ENCODE peak calls at places on chromosomes 12 and 14, in six cellular contexts. N, V, R, I, Z and C are unnamed samples.

GRCh38 chr12:128727999-128728398 is 95.8 kb downstream of the SLC15A4 start:
- DNase-seq in V (no peak), N (no peak), R (no peak), I (peak; percentile 53), Z (no peak), C (no peak)

GRCh38 chr14:69539631-69540410 is 34.9 kb downstream of the CCDC177 start:
- DNase-seq in N (no peak), I (no peak), Z (peak; percentile 55), V (no peak), R (peak; percentile 66), C (peak; percentile 81)

GRCh38 chr12:90102957-90103652 is 394.5 kb upstream of the ATP2B1 start:
- DNase-seq in N (peak; percentile 19), I (peak; percentile 45), Z (no peak), R (peak; percentile 40), V (no peak), C (no peak)

GRCh38 chr12:96503971-96504370 is 14.6 kb downstream of the CFAP54 start:
- DNase-seq in Z (no peak), V (no peak), N (no peak), I (no peak), R (no peak), C (no peak)

GRCh38 chr14:21098892-21099595 is 589 bp upstream of the ZNF219 start:
- DNase-seq in N (peak; percentile 46), I (no peak), Z (no peak), R (no peak), V (no peak), C (no peak)

GRCh38 chr14:75906680-75907280 is 75.0 kb downstream of the TGFB3 start:
- DNase-seq in N (peak; percentile 39), R (peak; percentile 64), Z (peak; percentile 67), I (peak; percentile 83), V (peak; percentile 82), C (no peak)

GRCh38 chr14:82667006-82667405 is 1133.4 kb upstream of the SEL1L start:
- DNase-seq in V (no peak), N (no peak), Z (no peak), I (no peak), R (no peak), C (no peak)

GRCh38 chr12:12141000-12141399 is 70.3 kb downstream of the BCL2L14 start:
- DNase-seq in R (no peak), I (no peak), V (no peak), Z (no peak), N (no peak), C (no peak)

GRCh38 chr12:55966408-55967281 is at the start of gene CDK2:
- DNase-seq in R (peak; percentile 68), I (peak; percentile 96), N (peak; percentile 95), Z (peak; percentile 96), V (peak; percentile 97), C (peak; percentile 72)

GRCh38 chr12:57609091-57609780 is 2.0 kb upstream of the ARHGEF25 start:
- DNase-seq in N (no peak), V (peak; percentile 38), R (no peak), Z (no peak), I (no peak), C (no peak)

GRCh38 chr14:55780156-55780946 is 200.3 kb downstream of the KTN1 start:
- DNase-seq in R (peak; percentile 91), V (peak; percentile 47), I (peak; percentile 74), N (no peak), Z (peak; percentile 48), C (no peak)

GRCh38 chr12:65123435-65124063 is 2.4 kb upstream of the WIF1 start:
- DNase-seq in N (peak; percentile 15), R (no peak), Z (no peak), V (no peak), I (peak; percentile 80), C (no peak)
- TF ChIP-seq CTCF in N (peak; percentile 78), R (peak; percentile 90), Z (peak; percentile 41), V (peak; percentile 26), I (peak; percentile 77), C (peak; percentile 78)

GRCh38 chr14:77653473-77653872 is 37.0 kb upstream of the SPTLC2 start:
- DNase-seq in Z (no peak), R (no peak), I (no peak), V (no peak), N (peak; percentile 45), C (no peak)
- TF ChIP-seq CTCF in Z (no peak), R (peak; percentile 22), I (no peak), V (no peak), N (peak; percentile 37), C (peak; percentile 64)

GRCh38 chr12:1517007-1517406 is 77.4 kb downstream of the FBXL14 start:
- DNase-seq in V (no peak), I (no peak), N (peak; percentile 58), Z (no peak), R (peak; percentile 77), C (no peak)
- TF ChIP-seq CTCF in V (no peak), I (peak; percentile 17), N (peak; percentile 54), Z (no peak), R (peak; percentile 51), C (no peak)

DNA sequence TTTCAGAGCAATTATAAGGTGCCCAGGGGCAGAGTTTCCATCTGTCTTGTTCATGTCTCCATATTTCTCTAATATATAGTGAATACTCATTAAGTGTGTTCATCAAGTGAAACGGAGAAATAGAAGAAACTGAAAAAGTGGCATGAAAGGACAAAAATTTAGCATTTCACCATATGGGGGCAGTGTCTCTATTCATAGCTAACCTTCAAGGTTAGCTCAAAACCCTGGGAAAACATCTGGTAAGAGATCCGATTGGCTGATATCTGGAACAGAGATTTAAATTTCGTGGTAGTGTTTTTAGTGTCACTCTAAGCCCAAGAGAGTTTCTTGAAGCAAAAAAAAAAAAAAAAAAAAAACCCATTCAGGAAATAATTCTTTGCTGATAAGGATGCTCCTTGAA is 367.5 kb downstream of the DAD1 start:
- DNase-seq in I (peak; percentile 27), R (no peak), N (peak; percentile 4), Z (no peak), V (no peak), C (no peak)
- TF ChIP-seq CTCF in I (peak; percentile 47), R (peak; percentile 48), N (peak; percentile 56), Z (no peak), V (no peak), C (peak; percentile 30)

GRCh38 chr12:6343518-6343917 is 1.6 kb upstream of the TNFRSF1A start:
- DNase-seq in N (no peak), I (no peak), V (no peak), Z (no peak), R (no peak), C (no peak)

GRCh38 chr12:6338955-6339761 is 2.7 kb downstream of the TNFRSF1A start:
- DNase-seq in N (no peak), V (no peak), Z (no peak), I (no peak), R (no peak), C (no peak)

GRCh38 chr12:6340745-6341438 is 984 bp downstream of the TNFRSF1A start:
- DNase-seq in I (no peak), R (no peak), V (peak; percentile 30), N (no peak), Z (no peak), C (peak; percentile 68)

GRCh38 chr12:6342140-6342889 is 439 bp upstream of the TNFRSF1A start:
- DNase-seq in V (no peak), N (no peak), R (no peak), I (no peak), Z (no peak), C (no peak)

GRCh38 chr12:6341439-6342139 is at the start of gene TNFRSF1A:
- DNase-seq in V (peak; percentile 89), I (peak; percentile 88), N (peak; percentile 83), Z (peak; percentile 85), R (peak; percentile 63), C (peak; percentile 74)
- TF ChIP-seq CTCF in V (no peak), I (no peak), N (no peak), Z (no peak), R (no peak), C (no peak)

GRCh38 chr12:76560083-76560491 is 516 bp upstream of the OSBPL8 start:
- DNase-seq in N (no peak), R (no peak), Z (no peak), I (no peak), V (no peak), C (no peak)

GRCh38 chr12:76558684-76559276 is 791 bp downstream of the OSBPL8 start:
- DNase-seq in I (peak; percentile 61), N (peak; percentile 51), Z (peak; percentile 37), R (no peak), V (peak; percentile 43), C (peak; percentile 55)

GRCh38 chr12:76556373-76556772 is 3.2 kb downstream of the OSBPL8 start:
- DNase-seq in N (no peak), Z (no peak), R (no peak), I (no peak), V (no peak), C (no peak)

GRCh38 chr12:76562158-76562557 is 2.6 kb upstream of the OSBPL8 start:
- DNase-seq in R (no peak), N (no peak), V (no peak), I (no peak), Z (no peak), C (no peak)

GRCh38 chr12:76559277-76560082 is at the start of gene OSBPL8:
- DNase-seq in I (peak; percentile 95), R (peak; percentile 81), N (peak; percentile 96), Z (peak; percentile 95), V (peak; percentile 94), C (peak; percentile 95)
- TF ChIP-seq CTCF in I (peak; percentile 47), R (no peak), N (peak; percentile 32), Z (peak; percentile 21), V (peak; percentile 31), C (peak; percentile 23)

GRCh38 chr14:68521952-68522509 is 270.8 kb downstream of the ZFP36L1 start:
- DNase-seq in Z (no peak), R (no peak), I (no peak), N (no peak), V (no peak), C (no peak)

GRCh38 chr14:68521557-68521901 is 271.3 kb downstream of the ZFP36L1 start:
- DNase-seq in R (no peak), I (no peak), Z (no peak), V (no peak), N (no peak), C (no peak)

GRCh38 chr14:68523326-68523610 is 269.6 kb downstream of the ZFP36L1 start:
- DNase-seq in V (no peak), N (no peak), Z (no peak), R (no peak), I (no peak), C (no peak)

GRCh38 chr14:68523994-68524725 is 268.7 kb downstream of the ZFP36L1 start:
- DNase-seq in V (peak; percentile 83), I (no peak), R (no peak), Z (no peak), N (no peak), C (no peak)

DNA sequence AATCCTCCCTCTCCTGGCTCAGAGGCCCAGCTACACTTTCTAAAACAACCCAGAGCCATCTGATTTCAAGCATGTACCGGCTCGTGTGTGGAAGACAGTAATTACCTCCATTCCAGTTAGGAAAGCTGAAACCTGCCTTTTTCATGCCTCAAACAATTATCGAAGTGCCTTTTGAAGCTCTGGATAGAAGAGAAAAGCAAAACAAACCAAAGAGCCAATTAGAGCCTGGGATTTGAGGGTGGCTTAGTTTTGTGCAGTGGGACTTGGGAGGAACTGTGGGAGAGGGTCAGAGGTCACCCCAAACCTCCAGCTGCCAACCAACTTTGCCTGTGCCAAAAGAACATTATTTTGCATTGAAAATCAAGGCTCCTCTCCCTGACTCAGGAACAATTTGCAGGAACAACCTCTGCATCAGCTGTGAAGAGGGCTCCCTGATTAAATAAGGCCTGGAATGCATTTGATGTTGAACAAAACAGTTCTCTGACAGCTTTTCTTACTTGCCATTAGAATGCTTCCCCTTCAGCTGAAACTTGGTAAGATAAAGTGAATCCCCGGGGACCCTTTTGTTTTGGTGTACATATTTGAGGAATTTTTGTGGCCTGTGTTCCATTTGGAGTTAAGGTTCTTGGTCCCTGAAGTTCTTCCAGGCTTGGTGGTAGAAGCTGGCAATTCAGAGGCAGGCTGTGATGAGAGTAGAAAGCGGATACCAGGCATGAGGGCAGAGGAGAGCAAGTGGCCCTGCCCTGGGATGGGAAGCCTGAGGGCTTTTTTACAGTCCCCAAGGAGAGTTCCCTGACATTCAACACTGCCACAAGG is 270.1 kb downstream of the ZFP36L1 start:
- DNase-seq in Z (no peak), R (no peak), V (peak; percentile 58), I (no peak), N (no peak), C (no peak)
- TF ChIP-seq CTCF in Z (no peak), R (no peak), V (no peak), I (no peak), N (no peak), C (no peak)